ENCODE peak calls at places on chromosomes 5 and 9, in five cellular contexts. L is T-helper 2 cell; N is fibroblast of mammary gland; V is heart right ventricle; E is CD4-positive, alpha-beta T cell. Y is an unnamed sample.

GRCh38 chr5:150317048-150318003 is 14.6 kb upstream of the ARSI start:
- DNase-seq in L (no peak), N (peak), V (no peak), E (no peak), Y (no peak)

GRCh38 chr9:127706836-127707241 is at the start of gene CFAP157:
- DNase-seq in L (no peak), N (no peak), V (no peak), E (no peak), Y (no peak)

GRCh38 chr9:123268240-123268949 is at the start of gene STRBP:
- DNase-seq in L (peak), N (peak), V (peak), E (peak), Y (peak)

GRCh38 chr5:13629218-13629617 is 315.3 kb downstream of the DNAH5 start:
- DNase-seq in L (no peak), N (no peak), V (no peak), E (no peak), Y (no peak)

GRCh38 chr5:77321793-77322394 is 111.4 kb downstream of the PDE8B start:
- DNase-seq in L (no peak), N (no peak), V (no peak), E (no peak), Y (no peak)

GRCh38 chr5:142151436-142152382 is 43.1 kb downstream of the NDFIP1 start:
- DNase-seq in L (no peak), N (peak), V (no peak), E (peak), Y (no peak)

GRCh38 chr5:130479045-130479804 is 575.0 kb downstream of the CHSY3 start:
- DNase-seq in L (no peak), N (no peak), V (no peak), E (no peak), Y (no peak)

GRCh38 chr5:173327084-173327947 is 898 bp downstream of the STC2 start:
- DNase-seq in L (no peak), N (peak), V (no peak), E (no peak), Y (no peak)

GRCh38 chr5:73150872-73151271 is 22.1 kb upstream of the TMEM174 start:
- DNase-seq in L (no peak), N (no peak), V (no peak), E (no peak), Y (no peak)

GRCh38 chr5:72441094-72441723 is 66.0 kb downstream of the ZNF366 start:
- DNase-seq in L (no peak), N (peak), V (no peak), E (no peak), Y (no peak)

GRCh38 chr5:36367524-36367923 is 65.8 kb upstream of the RANBP3L start:
- DNase-seq in L (no peak), N (peak), V (no peak), E (no peak), Y (no peak)

GRCh38 chr5:179393078-179393477 is 47.8 kb upstream of the ADAMTS2 start:
- DNase-seq in L (no peak), N (peak), V (no peak), E (no peak), Y (no peak)

GRCh38 chr9:131657456-131657855 is 82.4 kb downstream of the RAPGEF1 start:
- DNase-seq in L (no peak), N (no peak), V (no peak), E (no peak), Y (no peak)

GRCh38 chr5:176573564-176574296 is 24.6 kb downstream of the CDHR2 start:
- DNase-seq in L (peak), N (peak), V (peak), E (peak), Y (peak)

GRCh38 chr9:4262735-4263141 is 37.1 kb downstream of the GLIS3 start:
- DNase-seq in L (no peak), N (peak), V (no peak), E (no peak), Y (no peak)

GRCh38 chr5:142215915-142216681 is 107.5 kb downstream of the NDFIP1 start:
- DNase-seq in L (no peak), N (peak), V (peak), E (no peak), Y (peak)

GRCh38 chr9:73050887-73051550 is 98.2 kb upstream of the ALDH1A1 start:
- DNase-seq in L (no peak), N (no peak), V (peak), E (no peak), Y (peak)

GRCh38 chr5:137954131-137954879 is 65.0 kb downstream of the PKD2L2 start:
- DNase-seq in L (no peak), N (peak), V (no peak), E (no peak), Y (peak)

GRCh38 chr5:58255970-58256369 is 203.9 kb downstream of the PLK2 start:
- DNase-seq in L (no peak), N (no peak), V (no peak), E (no peak), Y (no peak)

GRCh38 chr9:107214381-107214780 is 68.7 kb upstream of the RAD23B start:
- DNase-seq in L (no peak), N (no peak), V (no peak), E (no peak), Y (no peak)

GRCh38 chr5:176166427-176166826 is 71.8 kb upstream of the SIMC1 start:
- DNase-seq in L (no peak), N (peak), V (no peak), E (no peak), Y (no peak)

GRCh38 chr5:55923177-55923872 is 71.4 kb downstream of the IL6ST start:
- DNase-seq in L (no peak), N (no peak), V (no peak), E (no peak), Y (no peak)

GRCh38 chr5:75524071-75524470 is 12.4 kb downstream of the POLK start:
- DNase-seq in L (no peak), N (peak), V (no peak), E (no peak), Y (no peak)

GRCh38 chr5:169474226-169474625 is 109.3 kb upstream of the SPDL1 start:
- DNase-seq in L (no peak), N (no peak), V (no peak), E (no peak), Y (no peak)

GRCh38 chr5:38650540-38651275 is 94.3 kb upstream of the LIFR start:
- DNase-seq in L (no peak), N (peak), V (no peak), E (no peak), Y (no peak)

GRCh38 chr9:29001006-29001405 is 1427.7 kb upstream of the C9orf72 start:
- DNase-seq in L (no peak), N (no peak), V (no peak), E (no peak), Y (no peak)

Y was measured in gastrocnemius medialis.